ENCODE peak calls at places on chromosomes 12 and 14, in seven cellular contexts. M, Q, Z, G, Y, I and W are unnamed samples.

GRCh38 chr14:49768301-49769121 is 558 bp downstream of the KLHDC2 start:
- DNase-seq in G (no peak), Y (peak; percentile 69), M (peak; percentile 66), Z (peak; percentile 64), I (no peak), Q (peak; percentile 62), W (peak; percentile 87)

GRCh38 chr12:116529048-116529447 is 30.1 kb upstream of the MAP1LC3B2 start:
- DNase-seq in G (no peak), Y (peak; percentile 79), Z (no peak), I (no peak), Q (no peak), M (no peak), W (no peak)

GRCh38 chr14:33800735-33801163 is 150.1 kb downstream of the EGLN3 start:
- DNase-seq in M (no peak), Z (no peak), G (no peak), Y (no peak), I (no peak), Q (no peak), W (no peak)

GRCh38 chr12:125329239-125330238 is 264.3 kb downstream of the AACS start:
- DNase-seq in Y (no peak), I (no peak), Q (no peak), G (no peak), M (no peak), Z (no peak), W (no peak)

GRCh38 chr14:104305511-104306449 is 167.4 kb downstream of the KIF26A start:
- DNase-seq in Z (no peak), Q (no peak), M (no peak), I (no peak), Y (no peak), G (no peak), W (no peak)

GRCh38 chr12:77760271-77761025 is 70.2 kb upstream of the NAV3 start:
- DNase-seq in I (no peak), M (no peak), Q (no peak), Z (no peak), Y (no peak), G (no peak), W (no peak)

GRCh38 chr14:57085801-57086200 is 182.9 kb downstream of the EXOC5 start:
- DNase-seq in G (no peak), I (no peak), Q (no peak), M (no peak), Z (no peak), Y (no peak), W (no peak)

GRCh38 chr12:106769078-106769477 is 5.4 kb upstream of the RIC8B start:
- DNase-seq in G (no peak), Z (no peak), I (no peak), M (no peak), Y (peak; percentile 66), Q (no peak), W (no peak)

GRCh38 chr12:68611094-68611818 is 557 bp downstream of the RAP1B start:
- DNase-seq in I (peak; percentile 0), M (peak; percentile 74), Z (peak; percentile 58), G (no peak), Q (peak; percentile 55), Y (peak; percentile 59), W (peak; percentile 79)

GRCh38 chr12:50505386-50505827 is 622 bp downstream of the DIP2B start:
- DNase-seq in I (no peak), G (no peak), Y (peak; percentile 41), M (no peak), Q (no peak), Z (no peak), W (peak; percentile 51)

GRCh38 chr14:74655597-74656389 is 43.8 kb upstream of the LTBP2 start:
- DNase-seq in Z (no peak), Y (peak; percentile 74), M (no peak), G (no peak), Q (no peak), I (no peak), W (no peak)

GRCh38 chr14:100022772-100023451 is 42.3 kb upstream of the EVL start:
- DNase-seq in Q (no peak), G (no peak), M (no peak), Y (peak; percentile 69), I (peak; percentile 67), Z (no peak), W (no peak)

GRCh38 chr14:62373889-62374394 is 611.7 kb downstream of the SNAPC1 start:
- DNase-seq in G (no peak), M (no peak), Y (no peak), I (no peak), Q (no peak), Z (no peak), W (no peak)

GRCh38 chr12:65004270-65004669 is 116.8 kb downstream of the WIF1 start:
- DNase-seq in M (no peak), Y (peak; percentile 3), G (no peak), Z (no peak), I (no peak), Q (no peak), W (no peak)

GRCh38 chr12:21527451-21528180 is 1.5 kb downstream of the SPX start:
- DNase-seq in I (no peak), Q (peak; percentile 48), M (peak; percentile 24), G (peak; percentile 5), Y (peak; percentile 76), Z (peak; percentile 39), W (peak; percentile 25)

GRCh38 chr14:62179367-62180018 is 417.3 kb downstream of the SNAPC1 start:
- DNase-seq in G (peak; percentile 36), Z (peak; percentile 59), Y (peak; percentile 76), Q (no peak), I (peak; percentile 28), M (no peak), W (peak; percentile 28)

GRCh38 chr14:52862652-52863338 is 71.4 kb upstream of the GNPNAT1 start:
- DNase-seq in I (no peak), Y (peak; percentile 81), Q (no peak), G (no peak), Z (no peak), M (no peak), W (no peak)

GRCh38 chr12:54126696-54127537 is 61.9 kb downstream of the SMUG1 start:
- DNase-seq in M (peak; percentile 86), Q (no peak), G (no peak), Y (peak; percentile 63), I (no peak), Z (peak; percentile 45), W (peak; percentile 52)

GRCh38 chr14:77067632-77068514 is 30.2 kb upstream of the CIPC start:
- DNase-seq in Z (peak; percentile 63), G (peak; percentile 20), M (peak; percentile 72), Q (peak; percentile 41), I (peak; percentile 42), Y (peak; percentile 63), W (peak; percentile 64)

GRCh38 chr12:47021298-47021697 is 58.1 kb upstream of the PCED1B start:
- DNase-seq in I (peak; percentile 43), Y (peak; percentile 91), Q (peak; percentile 27), M (no peak), G (peak; percentile 46), Z (no peak), W (no peak)

GRCh38 chr14:68815288-68816182 is 22.7 kb upstream of the ZFP36L1 start:
- DNase-seq in Y (peak; percentile 15), M (no peak), I (no peak), G (no peak), Z (no peak), Q (no peak), W (no peak)

GRCh38 chr12:88684610-88685009 is 104.3 kb upstream of the KITLG start:
- DNase-seq in Z (no peak), Q (no peak), M (no peak), I (no peak), Y (no peak), G (no peak), W (peak; percentile 43)

GRCh38 chr12:116603516-116603915 is 44.3 kb downstream of the MAP1LC3B2 start:
- DNase-seq in I (no peak), Z (no peak), Y (no peak), Q (no peak), G (no peak), M (no peak), W (no peak)

GRCh38 chr14:94995551-94995950 is 161.8 kb downstream of the DICER1 start:
- DNase-seq in Y (no peak), M (no peak), I (no peak), G (no peak), Q (no peak), Z (no peak), W (no peak)

GRCh38 chr12:2154050-2154449 is 101.3 kb downstream of the CACNA1C start:
- DNase-seq in G (no peak), Z (no peak), M (no peak), I (no peak), Q (no peak), Y (peak; percentile 66), W (no peak)

GRCh38 chr14:47763188-47763854 is 87.9 kb upstream of the MDGA2 start:
- DNase-seq in G (no peak), I (no peak), Q (no peak), Y (no peak), M (no peak), Z (no peak), W (no peak)

GRCh38 chr12:123099556-123100192 is 51.2 kb downstream of the PITPNM2 start:
- DNase-seq in Y (no peak), Q (no peak), M (no peak), I (peak; percentile 17), Z (no peak), G (no peak), W (no peak)

GRCh38 chr14:90510208-90510607 is 113.4 kb downstream of the CALM1 start:
- DNase-seq in I (no peak), Y (no peak), Q (no peak), M (no peak), G (peak; percentile 39), Z (peak; percentile 92), W (peak; percentile 86)

GRCh38 chr14:81418057-81418790 is 18.1 kb upstream of the STON2 start:
- DNase-seq in Y (no peak), I (no peak), Z (no peak), M (no peak), G (no peak), Q (no peak), W (no peak)

GRCh38 chr12:101221301-101221700 is 11.3 kb upstream of the SLC5A8 start:
- DNase-seq in Z (no peak), Q (no peak), Y (no peak), G (no peak), I (no peak), M (no peak), W (no peak)

GRCh38 chr12:25438638-25439037 is 114.4 kb downstream of the LMNTD1 start:
- DNase-seq in G (no peak), M (no peak), Y (peak; percentile 29), Q (no peak), Z (no peak), I (no peak), W (no peak)

GRCh38 chr14:59215353-59215752 is 26.9 kb downstream of the DAAM1 start:
- DNase-seq in Q (no peak), M (peak; percentile 67), I (no peak), Y (no peak), G (no peak), Z (peak; percentile 59), W (peak; percentile 41)

GRCh38 chr12:47903927-47904646 is 707 bp downstream of the VDR start:
- DNase-seq in M (no peak), Z (peak; percentile 62), Y (peak; percentile 87), G (no peak), Q (peak; percentile 27), I (no peak), W (peak; percentile 82)